ENCODE peak calls at places on chromosomes 4 and X, in ten cellular contexts. S is sigmoid colon; Z is EH; N is T-helper 2 cell; V is tibial nerve; R is IMR-90; E is spleen; D is activated naive CD8-positive, alpha-beta T cell treated with anti-CD3 and anti-CD28 coated beads, Interleukin-2, amount 50 U/mL, for 24 hours; J is naive thymus-derived CD4-positive, alpha-beta T cell; G is upper lobe of left lung. I is an unnamed sample.

GRCh38 chrX:39750798-39751197 is 347.0 kb downstream of the BCOR start:
- DNase-seq in G (no peak), V (no peak), D (no peak), N (no peak), J (no peak), E (no peak), Z (no peak), R (no peak), S (no peak), I (no peak)

GRCh38 chrX:118215346-118215745 is 98.7 kb upstream of the KLHL13 start:
- DNase-seq in S (no peak), N (no peak), J (no peak), V (no peak), R (no peak), Z (no peak), E (no peak), G (no peak), D (no peak), I (no peak)

GRCh38 chr4:70722199-70722791 is 531 bp downstream of the RUFY3 start:
- DNase-seq in V (no peak), Z (peak; percentile 73), G (no peak), S (no peak), R (peak; percentile 83), D (no peak), J (no peak), N (no peak), E (no peak), I (no peak)

GRCh38 chr4:153649572-153649991 is 34.5 kb upstream of the TLR2 start:
- DNase-seq in E (no peak), V (no peak), D (no peak), Z (peak; percentile 27), N (no peak), J (no peak), R (peak; percentile 42), G (no peak), S (no peak), I (no peak)

GRCh38 chrX:45771114-45771513 is 570.4 kb upstream of the DIPK2B start:
- DNase-seq in R (peak; percentile 96), G (no peak), N (no peak), Z (peak; percentile 96), V (no peak), E (no peak), J (no peak), S (peak; percentile 77), D (no peak), I (no peak)

GRCh38 chrX:101493225-101493624 is 8.0 kb downstream of the ARMCX4 start:
- DNase-seq in E (no peak), G (no peak), J (no peak), N (no peak), D (no peak), R (no peak), Z (no peak), V (no peak), S (peak; percentile 63), I (no peak)

GRCh38 chrX:54042609-54043010 is 1.7 kb downstream of the PHF8 start:
- DNase-seq in G (peak; percentile 56), J (peak; percentile 13), N (peak; percentile 8), S (peak; percentile 68), E (peak; percentile 82), D (peak; percentile 42), V (no peak), Z (peak; percentile 72), R (peak; percentile 63), I (peak; percentile 59)

GRCh38 chr4:133102612-133103409 is 46.3 kb upstream of the PCDH10 start:
- DNase-seq in D (no peak), J (no peak), G (no peak), V (no peak), N (no peak), E (no peak), Z (no peak), S (no peak), R (no peak), I (no peak)

GRCh38 chr4:100690812-100691211 is 173.0 kb upstream of the EMCN start:
- DNase-seq in R (no peak), G (no peak), S (no peak), V (no peak), E (no peak), J (no peak), Z (no peak), N (no peak), D (no peak), I (no peak)

GRCh38 chr4:123516576-123516975 is 120.0 kb downstream of the SPRY1 start:
- DNase-seq in S (no peak), N (no peak), R (no peak), G (no peak), V (no peak), Z (no peak), J (no peak), D (no peak), E (no peak), I (no peak)

GRCh38 chr4:4390046-4390445 is 3.1 kb downstream of the NSG1 start:
- DNase-seq in Z (no peak), J (no peak), E (no peak), S (peak; percentile 40), G (no peak), R (no peak), N (no peak), V (no peak), D (no peak), I (no peak)

GRCh38 chrX:22365460-22365859 is 92.7 kb downstream of the CBLL2 start:
- DNase-seq in V (no peak), Z (peak; percentile 87), N (no peak), E (no peak), R (peak; percentile 91), D (no peak), S (no peak), G (no peak), J (no peak), I (no peak)

GRCh38 chrX:43750248-43750676 is 94.2 kb downstream of the MAOA start:
- DNase-seq in N (no peak), G (no peak), D (peak; percentile 4), Z (peak; percentile 46), R (peak; percentile 19), E (no peak), S (peak; percentile 76), V (peak; percentile 16), J (peak; percentile 33), I (no peak)

GRCh38 chr4:76723916-76724315 is 174.0 kb downstream of the SOWAHB start:
- DNase-seq in D (no peak), V (no peak), E (no peak), R (peak; percentile 91), G (no peak), J (no peak), S (no peak), N (no peak), Z (peak; percentile 88), I (no peak)

GRCh38 chr4:12050357-12050756 is 621.7 kb upstream of the HS3ST1 start:
- DNase-seq in N (no peak), J (no peak), E (no peak), G (no peak), Z (no peak), R (no peak), D (no peak), S (no peak), V (no peak), I (no peak)

GRCh38 chr4:55600640-55601039 is 8.6 kb upstream of the PDCL2 start:
- DNase-seq in J (no peak), Z (no peak), S (no peak), G (no peak), V (no peak), E (no peak), D (no peak), N (no peak), R (no peak), I (no peak)

GRCh38 chrX:103464071-103464773 is 55.1 kb downstream of the RAB40A start:
- DNase-seq in Z (peak; percentile 45), D (peak; percentile 20), N (no peak), J (peak; percentile 33), E (no peak), G (no peak), S (no peak), V (peak; percentile 13), R (peak; percentile 47), I (no peak)

GRCh38 chrX:70134116-70134477 is 850 bp downstream of the IGBP1 start:
- DNase-seq in Z (peak; percentile 18), E (peak; percentile 77), G (no peak), R (peak; percentile 34), V (no peak), D (no peak), S (no peak), N (no peak), J (no peak), I (no peak)

GRCh38 chr4:165185448-165185847 is 21.9 kb upstream of the KLHL2 start:
- DNase-seq in E (no peak), D (no peak), S (no peak), V (no peak), Z (no peak), J (no peak), R (no peak), G (no peak), N (no peak), I (no peak)

GRCh38 chrX:41923925-41924693 is 755 bp upstream of the CASK start:
- DNase-seq in Z (peak; percentile 33), G (no peak), N (no peak), S (no peak), R (peak; percentile 26), V (no peak), D (peak; percentile 31), E (peak; percentile 51), J (peak; percentile 27), I (no peak)

GRCh38 chr4:5959221-5959982 is 58.8 kb downstream of the C4orf50 start:
- DNase-seq in G (no peak), E (no peak), Z (no peak), N (no peak), V (no peak), R (no peak), D (no peak), J (no peak), S (no peak), I (no peak)

GRCh38 chrX:150477364-150477763 is 91.1 kb upstream of the MTM1 start:
- DNase-seq in N (no peak), S (no peak), Z (no peak), E (no peak), V (no peak), D (no peak), R (no peak), G (no peak), J (no peak), I (no peak)

GRCh38 chrX:152220612-152221011 is 82.2 kb upstream of the MAGEA10 start:
- DNase-seq in E (no peak), Z (no peak), N (no peak), D (no peak), G (no peak), J (no peak), V (no peak), R (no peak), S (no peak), I (no peak)

GRCh38 chr4:121213940-121214339 is 49.8 kb upstream of the TNIP3 start:
- DNase-seq in R (no peak), S (no peak), N (no peak), Z (no peak), E (no peak), J (no peak), D (no peak), V (no peak), G (no peak), I (no peak)

I was measured in sciatic nerve.